ENCODE peak calls at places on chromosomes 16 and 17, in ten cellular contexts. One of them, this sample, is unnamed.

GRCh38 chr16:54936979-54937672 is 6.5 kb downstream of the IRX5 start:
- DNase-seq in central memory CD4-positive, alpha-beta T cell: no peak
- DNase-seq in MG63: no peak
- DNase-seq in pancreas: no peak
- DNase-seq in HEK293T: no peak
- DNase-seq in kidney tubule cell: peak
- DNase-seq in nucleus accumbens: no peak
- DNase-seq in tibial artery: no peak
- DNase-seq in fibroblast of gingiva: peak
- DNase-seq in lower leg skin: peak
- DNase-seq in this sample: no peak

GRCh38 chr17:64400644-64401043 is 10.0 kb upstream of the PECAM1 start:
- DNase-seq in central memory CD4-positive, alpha-beta T cell: no peak
- DNase-seq in MG63: no peak
- DNase-seq in pancreas: no peak
- DNase-seq in HEK293T: no peak
- DNase-seq in kidney tubule cell: no peak
- DNase-seq in nucleus accumbens: no peak
- DNase-seq in tibial artery: no peak
- DNase-seq in fibroblast of gingiva: no peak
- DNase-seq in lower leg skin: no peak
- DNase-seq in this sample: no peak

GRCh38 chr17:58084317-58084981 is 1.2 kb downstream of the DYNLL2 start:
- DNase-seq in central memory CD4-positive, alpha-beta T cell: peak
- DNase-seq in MG63: peak
- DNase-seq in pancreas: peak
- DNase-seq in HEK293T: no peak
- DNase-seq in kidney tubule cell: peak
- DNase-seq in nucleus accumbens: no peak
- DNase-seq in tibial artery: peak
- DNase-seq in fibroblast of gingiva: no peak
- DNase-seq in lower leg skin: no peak
- DNase-seq in this sample: no peak

GRCh38 chr17:28334176-28334575 is 1.1 kb downstream of the IFT20 start:
- DNase-seq in central memory CD4-positive, alpha-beta T cell: no peak
- DNase-seq in MG63: no peak
- DNase-seq in pancreas: no peak
- DNase-seq in HEK293T: no peak
- DNase-seq in kidney tubule cell: no peak
- DNase-seq in nucleus accumbens: no peak
- DNase-seq in tibial artery: no peak
- DNase-seq in fibroblast of gingiva: peak
- DNase-seq in lower leg skin: no peak
- DNase-seq in this sample: no peak

GRCh38 chr17:81365148-81365600 is 30.1 kb upstream of the BAHCC1 start:
- DNase-seq in central memory CD4-positive, alpha-beta T cell: no peak
- DNase-seq in MG63: no peak
- DNase-seq in pancreas: peak
- DNase-seq in HEK293T: no peak
- DNase-seq in kidney tubule cell: peak
- DNase-seq in nucleus accumbens: peak
- DNase-seq in tibial artery: peak
- DNase-seq in fibroblast of gingiva: peak
- DNase-seq in lower leg skin: peak
- DNase-seq in this sample: no peak

GRCh38 chr16:24167129-24167528 is 89.0 kb upstream of the CACNG3 start:
- DNase-seq in central memory CD4-positive, alpha-beta T cell: no peak
- DNase-seq in MG63: no peak
- DNase-seq in pancreas: no peak
- DNase-seq in HEK293T: no peak
- DNase-seq in kidney tubule cell: no peak
- DNase-seq in nucleus accumbens: no peak
- DNase-seq in tibial artery: no peak
- DNase-seq in fibroblast of gingiva: no peak
- DNase-seq in lower leg skin: no peak
- DNase-seq in this sample: no peak

GRCh38 chr16:30473231-30474061 is 904 bp downstream of the ITGAL start:
- DNase-seq in central memory CD4-positive, alpha-beta T cell: peak
- DNase-seq in MG63: no peak
- DNase-seq in pancreas: no peak
- DNase-seq in HEK293T: no peak
- DNase-seq in kidney tubule cell: no peak
- DNase-seq in nucleus accumbens: no peak
- DNase-seq in tibial artery: no peak
- DNase-seq in fibroblast of gingiva: no peak
- DNase-seq in lower leg skin: no peak
- DNase-seq in this sample: no peak

GRCh38 chr16:59412275-59412841 is 678.2 kb upstream of the GOT2 start:
- DNase-seq in central memory CD4-positive, alpha-beta T cell: no peak
- DNase-seq in MG63: no peak
- DNase-seq in pancreas: no peak
- DNase-seq in HEK293T: no peak
- DNase-seq in kidney tubule cell: peak
- DNase-seq in nucleus accumbens: no peak
- DNase-seq in tibial artery: no peak
- DNase-seq in fibroblast of gingiva: peak
- DNase-seq in lower leg skin: no peak
- DNase-seq in this sample: no peak

GRCh38 chr17:81440511-81441244 is 45.4 kb downstream of the BAHCC1 start:
- DNase-seq in central memory CD4-positive, alpha-beta T cell: no peak
- DNase-seq in MG63: peak
- DNase-seq in pancreas: no peak
- DNase-seq in HEK293T: peak
- DNase-seq in kidney tubule cell: no peak
- DNase-seq in nucleus accumbens: no peak
- DNase-seq in tibial artery: no peak
- DNase-seq in fibroblast of gingiva: no peak
- DNase-seq in lower leg skin: no peak
- DNase-seq in this sample: no peak

GRCh38 chr17:75012320-75013076 is at the start of gene MRPL58:
- DNase-seq in central memory CD4-positive, alpha-beta T cell: peak
- DNase-seq in MG63: peak
- DNase-seq in pancreas: peak
- DNase-seq in HEK293T: peak
- DNase-seq in kidney tubule cell: peak
- DNase-seq in nucleus accumbens: peak
- DNase-seq in tibial artery: peak
- DNase-seq in fibroblast of gingiva: peak
- DNase-seq in lower leg skin: peak
- DNase-seq in this sample: peak

GRCh38 chr16:12829096-12829888 is 25.6 kb upstream of the CPPED1 start:
- DNase-seq in central memory CD4-positive, alpha-beta T cell: no peak
- DNase-seq in MG63: peak
- DNase-seq in pancreas: no peak
- DNase-seq in HEK293T: no peak
- DNase-seq in kidney tubule cell: no peak
- DNase-seq in nucleus accumbens: no peak
- DNase-seq in tibial artery: no peak
- DNase-seq in fibroblast of gingiva: no peak
- DNase-seq in lower leg skin: no peak
- DNase-seq in this sample: no peak

GRCh38 chr17:10556301-10557005 is 7.0 kb upstream of the MYH2 start:
- DNase-seq in central memory CD4-positive, alpha-beta T cell: no peak
- DNase-seq in MG63: peak
- DNase-seq in pancreas: no peak
- DNase-seq in HEK293T: no peak
- DNase-seq in kidney tubule cell: no peak
- DNase-seq in nucleus accumbens: no peak
- DNase-seq in tibial artery: no peak
- DNase-seq in fibroblast of gingiva: no peak
- DNase-seq in lower leg skin: no peak
- DNase-seq in this sample: no peak

GRCh38 chr16:1781758-1782407 is 488 bp downstream of the SPSB3 start:
- DNase-seq in central memory CD4-positive, alpha-beta T cell: peak
- DNase-seq in MG63: no peak
- DNase-seq in pancreas: no peak
- DNase-seq in HEK293T: no peak
- DNase-seq in kidney tubule cell: peak
- DNase-seq in nucleus accumbens: no peak
- DNase-seq in tibial artery: no peak
- DNase-seq in fibroblast of gingiva: no peak
- DNase-seq in lower leg skin: no peak
- DNase-seq in this sample: no peak

GRCh38 chr16:68200120-68200783 is 35.7 kb downstream of the ESRP2 start:
- DNase-seq in central memory CD4-positive, alpha-beta T cell: no peak
- DNase-seq in MG63: no peak
- DNase-seq in pancreas: no peak
- DNase-seq in HEK293T: peak
- DNase-seq in kidney tubule cell: no peak
- DNase-seq in nucleus accumbens: no peak
- DNase-seq in tibial artery: no peak
- DNase-seq in fibroblast of gingiva: peak
- DNase-seq in lower leg skin: no peak
- DNase-seq in this sample: no peak

This sample was measured in head of caudate nucleus.